ENCODE peak calls at places on chromosomes 11 and 22, in five cellular contexts. U, Y, C, O and T are unnamed samples.

GRCh38 chr11:47532597-47533213 is 20.2 kb downstream of the CELF1 start:
- DNase-seq in C (no peak), Y (no peak), U (no peak), O (no peak), T (no peak)

GRCh38 chr11:9922806-9923205 is 258.9 kb downstream of the SWAP70 start:
- DNase-seq in Y (no peak), U (no peak), C (no peak), O (no peak), T (no peak)

GRCh38 chr22:27983361-27983791 is 64.3 kb upstream of the PITPNB start:
- DNase-seq in C (no peak), O (no peak), Y (no peak), U (no peak), T (no peak)

GRCh38 chr22:40967120-40967760 is 16.1 kb downstream of the RBX1 start:
- DNase-seq in Y (no peak), C (no peak), O (no peak), U (no peak), T (peak; percentile 51)

GRCh38 chr22:48199667-48200066 is 1437.2 kb downstream of the TBC1D22A start:
- DNase-seq in O (no peak), C (peak; percentile 5), U (no peak), Y (no peak), T (no peak)

GRCh38 chr22:44192098-44192810 is 11.5 kb downstream of the PARVG start:
- DNase-seq in C (no peak), O (peak; percentile 60), Y (peak; percentile 10), U (peak; percentile 88), T (no peak)

GRCh38 chr11:13009921-13010736 is 1.0 kb downstream of the RASSF10 start:
- DNase-seq in O (no peak), C (peak; percentile 46), U (no peak), Y (no peak), T (no peak)

GRCh38 chr11:130344846-130345245 is 30.1 kb upstream of the ZBTB44 start:
- DNase-seq in Y (no peak), U (no peak), O (no peak), C (no peak), T (no peak)

GRCh38 chr22:16654882-16655281 is 62.3 kb upstream of the CCT8L2 start:
- DNase-seq in C (no peak), U (no peak), Y (no peak), O (no peak), T (no peak)

GRCh38 chr22:36069368-36069767 is 40.7 kb upstream of the RBFOX2 start:
- DNase-seq in U (no peak), C (no peak), O (no peak), Y (no peak), T (no peak)

GRCh38 chr11:69170704-69171103 is 15.0 kb downstream of the SMIM38 start:
- DNase-seq in U (peak; percentile 33), O (no peak), Y (no peak), C (no peak), T (no peak)

GRCh38 chr11:10265936-10266335 is 28.1 kb downstream of the SBF2 start:
- DNase-seq in C (no peak), U (no peak), Y (no peak), O (no peak), T (no peak)

GRCh38 chr22:17009640-17010291 is 1.7 kb upstream of the GAB4 start:
- DNase-seq in Y (no peak), C (no peak), U (no peak), O (no peak), T (no peak)

GRCh38 chr22:20422965-20423635 is 14.5 kb downstream of the SCARF2 start:
- DNase-seq in Y (no peak), U (peak; percentile 70), O (no peak), C (peak; percentile 18), T (peak; percentile 61)

GRCh38 chr11:60129853-60130252 is 41.4 kb downstream of the MS4A2 start:
- DNase-seq in C (no peak), U (no peak), O (no peak), Y (no peak), T (no peak)

GRCh38 chr11:102345923-102346322 is 1.1 kb upstream of the BIRC2 start:
- DNase-seq in Y (no peak), O (peak; percentile 28), U (no peak), C (no peak), T (no peak)

GRCh38 chr11:48043998-48044512 is 63.7 kb downstream of the PTPRJ start:
- DNase-seq in C (no peak), U (peak; percentile 67), Y (no peak), O (no peak), T (no peak)

GRCh38 chr11:63478896-63479295 is 12.1 kb downstream of the PLAAT5 start:
- DNase-seq in C (peak; percentile 64), O (peak; percentile 68), Y (no peak), U (no peak), T (no peak)

GRCh38 chr22:20966883-20967696 is at the start of gene AIFM3:
- DNase-seq in Y (no peak), U (peak; percentile 69), O (no peak), C (no peak), T (no peak)

GRCh38 chr11:114296190-114296978 is at the start of gene NNMT:
- DNase-seq in Y (no peak), O (no peak), C (peak; percentile 43), U (no peak), T (peak; percentile 75)

GRCh38 chr22:42438293-42438650 is 6.1 kb upstream of the NFAM1 start:
- DNase-seq in O (no peak), U (no peak), Y (no peak), C (no peak), T (no peak)

GRCh38 chr11:26287067-26287518 is 44.8 kb upstream of the ANO3 start:
- DNase-seq in U (no peak), C (no peak), Y (no peak), O (no peak), T (no peak)

GRCh38 chr22:26621663-26622062 is at the start of gene CRYBA4:
- DNase-seq in U (no peak), Y (no peak), C (no peak), O (no peak), T (no peak)

GRCh38 chr22:37157516-37158289 is 8.0 kb upstream of the IL2RB start:
- DNase-seq in O (peak; percentile 56), U (peak; percentile 37), Y (no peak), C (no peak), T (no peak)

GRCh38 chr11:68632802-68633201 is 51.5 kb upstream of the GAL start:
- DNase-seq in Y (no peak), C (peak; percentile 65), O (peak; percentile 79), U (no peak), T (no peak)

GRCh38 chr22:32708835-32709234 is 92.7 kb upstream of the TIMP3 start:
- DNase-seq in U (no peak), Y (no peak), C (no peak), O (no peak), T (peak; percentile 45)

GRCh38 chr11:118899296-118899688 is 15.6 kb downstream of the CXCR5 start:
- DNase-seq in U (no peak), O (no peak), Y (no peak), C (no peak), T (no peak)

GRCh38 chr22:23263651-23264555 is 83.6 kb downstream of the BCR start:
- DNase-seq in U (peak; percentile 88), C (no peak), O (no peak), Y (no peak), T (no peak)

GRCh38 chr11:73949246-73949645 is 1.6 kb upstream of the DNAJB13 start:
- DNase-seq in Y (no peak), U (no peak), C (no peak), O (no peak), T (no peak)

GRCh38 chr11:1298695-1299492 is 10.5 kb downstream of the TOLLIP start:
- DNase-seq in Y (no peak), C (peak; percentile 88), O (no peak), U (peak; percentile 90), T (peak; percentile 90)

GRCh38 chr11:126485986-126486635 is 130.6 kb downstream of the ST3GAL4 start:
- DNase-seq in O (no peak), U (peak; percentile 47), C (no peak), Y (no peak), T (no peak)

GRCh38 chr11:45038923-45039322 is 88.2 kb upstream of the TP53I11 start:
- DNase-seq in U (no peak), O (no peak), C (no peak), Y (no peak), T (no peak)

GRCh38 chr11:119195680-119196079 is 10.4 kb downstream of the NHERF4 start:
- DNase-seq in Y (no peak), C (peak; percentile 61), U (peak; percentile 74), O (peak; percentile 70), T (no peak)

GRCh38 chr22:36966851-36967535 is 52.3 kb downstream of the TST start:
- DNase-seq in U (no peak), O (no peak), C (no peak), Y (no peak), T (no peak)

GRCh38 chr11:61545341-61545740 is 35.5 kb downstream of the SYT7 start:
- DNase-seq in O (peak; percentile 22), Y (no peak), U (no peak), C (no peak), T (no peak)
- H3K4me1 ChIP-seq in O (peaks cover 23% of the 10 kb centered on the region), Y (no peaks in the 10 kb centered on the region), U (peaks cover 10% of the 10 kb centered on the region), C (no peaks in the 10 kb centered on the region), T (no peaks in the 10 kb centered on the region)

GRCh38 chr11:19511066-19511412 is 201.6 kb upstream of the NAV2 start:
- DNase-seq in Y (no peak), O (no peak), C (no peak), U (no peak), T (no peak)
- H3K27ac ChIP-seq in Y (peak overlapping the region; percentile 23), O (no peak overlapping the region), C (no peak overlapping the region), U (no peak overlapping the region), T (no peak overlapping the region)

GRCh38 chr11:75313457-75314272 is 37.8 kb downstream of the ARRB1 start:
- DNase-seq in O (no peak), Y (no peak), C (peak; percentile 62), U (no peak), T (peak; percentile 81)

GRCh38 chr11:75315439-75315805 is 36.0 kb downstream of the ARRB1 start:
- DNase-seq in C (no peak), U (no peak), Y (no peak), O (no peak), T (no peak)

GRCh38 chr11:75312346-75312745 is 39.1 kb downstream of the ARRB1 start:
- DNase-seq in U (no peak), Y (no peak), C (no peak), O (no peak), T (no peak)

GRCh38 chr11:75317446-75318122 is 33.9 kb downstream of the ARRB1 start:
- DNase-seq in U (no peak), Y (no peak), C (no peak), O (no peak), T (no peak)

GRCh38 chr11:75314771-75315438 is 36.6 kb downstream of the ARRB1 start:
- DNase-seq in U (no peak), O (no peak), Y (no peak), C (no peak), T (no peak)
- H3K4me1 ChIP-seq in U (peaks cover 80% of the 10 kb centered on the region), O (peaks cover 27% of the 10 kb centered on the region), Y (no peaks in the 10 kb centered on the region), C (peaks cover 48% of the 10 kb centered on the region), T (peaks cover 81% of the 10 kb centered on the region)

GRCh38 chr11:16403851-16404250 is 47.5 kb upstream of the SOX6 start:
- DNase-seq in C (no peak), Y (no peak), U (no peak), O (no peak), T (no peak)

GRCh38 chr11:16406226-16406625 is 49.9 kb upstream of the SOX6 start:
- DNase-seq in Y (no peak), C (no peak), U (no peak), O (no peak), T (no peak)

GRCh38 chr11:16403448-16403803 is 47.1 kb upstream of the SOX6 start:
- DNase-seq in U (no peak), C (no peak), Y (no peak), O (no peak), T (no peak)

GRCh38 chr11:16402654-16403447 is 46.5 kb upstream of the SOX6 start:
- DNase-seq in C (no peak), U (no peak), Y (no peak), O (no peak), T (no peak)

GRCh38 chr11:16404781-16405180 is 48.4 kb upstream of the SOX6 start:
- DNase-seq in U (no peak), Y (no peak), O (no peak), C (no peak), T (no peak)
- H3K27ac ChIP-seq in U (no peak overlapping the region), Y (no peak overlapping the region), O (no peak overlapping the region), C (no peak overlapping the region), T (no peak overlapping the region)